ENCODE peak calls at places on chromosomes 3 and 15, in seven cellular contexts. I is DND-41; A is mucosa of descending colon; C is upper lobe of left lung; Y is A673; Z is thyroid gland; Q is naive thymus-derived CD4-positive, alpha-beta T cell. P is an unnamed sample. For H3K4me1, the result is how much of the 10 kb centered on the place peaks cover.

GRCh38 chr15:88627463-88627862 is 6.3 kb downstream of the AEN start:
- DNase-seq in C (no peak), Q (no peak), Y (no peak), Z (no peak), A (peak), I (peak), P (peak)

GRCh38 chr3:12658593-12659058 is 5.3 kb downstream of the RAF1 start:
- DNase-seq in I (no peak), A (no peak), Q (no peak), C (no peak), Z (no peak), Y (peak), P (no peak)

GRCh38 chr15:80934761-80935221 is 54.8 kb downstream of the MESD start:
- DNase-seq in I (no peak), Q (no peak), C (no peak), A (no peak), Z (peak), Y (peak), P (no peak)

GRCh38 chr3:61560452-61561373 is 658 bp upstream of the PTPRG start:
- DNase-seq in I (peak), Y (peak), C (peak), A (peak), Q (no peak), Z (peak), P (no peak)

GRCh38 chr3:196740476-196741400 is 1.1 kb downstream of the PAK2 start:
- DNase-seq in C (no peak), A (no peak), Q (peak), Z (no peak), I (peak), Y (peak), P (peak)

GRCh38 chr3:64244011-64244942 is 19.0 kb upstream of the PRICKLE2 start:
- DNase-seq in Q (no peak), A (no peak), C (no peak), Y (peak), I (no peak), Z (no peak), P (no peak)

GRCh38 chr3:161291191-161291901 is 70.2 kb downstream of the NMD3 start:
- DNase-seq in C (no peak), Q (no peak), Z (peak), I (no peak), Y (no peak), A (no peak), P (no peak)

GRCh38 chr3:197186887-197187588 is 111.4 kb downstream of the DLG1 start:
- DNase-seq in A (peak), Y (peak), Z (peak), C (no peak), I (peak), Q (no peak), P (peak)

GRCh38 chr15:30999729-31000128 is 8.3 kb upstream of the MTMR10 start:
- DNase-seq in I (no peak), Y (no peak), C (no peak), A (no peak), Q (no peak), Z (no peak), P (no peak)

GRCh38 chr15:43872416-43873020 is 45.7 kb downstream of the WDR76 start:
- DNase-seq in A (peak), I (no peak), Q (no peak), C (no peak), Y (peak), Z (peak), P (no peak)

GRCh38 chr3:168096210-168096795 is 579 bp upstream of the GOLIM4 start:
- DNase-seq in Z (peak), Y (peak), Q (no peak), I (no peak), A (no peak), C (peak), P (no peak)

GRCh38 chr3:128170866-128171516 is 17.7 kb downstream of the EEFSEC start:
- DNase-seq in Z (peak), Q (no peak), A (peak), C (no peak), I (peak), Y (peak), P (no peak)

GRCh38 chr15:80785335-80785734 is 6.2 kb downstream of the CEMIP start:
- DNase-seq in I (no peak), Z (no peak), Y (no peak), Q (no peak), A (no peak), C (no peak), P (no peak)

GRCh38 chr3:17459470-17459993 is 282.9 kb downstream of the TBC1D5 start:
- DNase-seq in C (no peak), I (no peak), A (no peak), Z (no peak), Y (no peak), Q (no peak), P (no peak)
- H3K4me1 ChIP-seq in C (under half), I (under half), A (under half), Z (under half), Y (under half), Q (under half), P (under half)

GRCh38 chr3:122679085-122679466 is 1.6 kb upstream of the PARP14 start:
- DNase-seq in Q (peak), C (peak), Z (peak), I (peak), A (peak), Y (peak), P (peak)

GRCh38 chr3:122682016-122682374 is 1.4 kb downstream of the PARP14 start:
- DNase-seq in A (no peak), Y (no peak), C (no peak), Q (no peak), I (no peak), Z (no peak), P (no peak)

GRCh38 chr3:122680381-122681293 is at the start of gene PARP14:
- DNase-seq in Y (peak), I (peak), A (peak), Z (peak), C (peak), Q (peak), P (peak)

GRCh38 chr3:122679467-122680291 is 960 bp upstream of the PARP14 start:
- DNase-seq in Y (peak), Z (peak), Q (no peak), A (peak), I (peak), C (peak), P (no peak)

GRCh38 chr3:122681294-122682015 is 816 bp downstream of the PARP14 start:
- DNase-seq in Z (peak), Y (no peak), A (no peak), Q (no peak), I (peak), C (peak), P (no peak)
- H3K4me3 ChIP-seq in Z (peak), Y (peak), A (peak), Q (peak), I (peak), C (peak), P (peak)

GRCh38 chr15:37125143-37125542 is 24.8 kb upstream of the MEIS2 start:
- DNase-seq in A (no peak), Z (no peak), Q (no peak), Y (no peak), C (no peak), I (no peak), P (no peak)
- H3K4me1 ChIP-seq in A (under half), Z (under half), Q (under half), Y (under half), C (under half), I (under half), P (under half)

DNA sequence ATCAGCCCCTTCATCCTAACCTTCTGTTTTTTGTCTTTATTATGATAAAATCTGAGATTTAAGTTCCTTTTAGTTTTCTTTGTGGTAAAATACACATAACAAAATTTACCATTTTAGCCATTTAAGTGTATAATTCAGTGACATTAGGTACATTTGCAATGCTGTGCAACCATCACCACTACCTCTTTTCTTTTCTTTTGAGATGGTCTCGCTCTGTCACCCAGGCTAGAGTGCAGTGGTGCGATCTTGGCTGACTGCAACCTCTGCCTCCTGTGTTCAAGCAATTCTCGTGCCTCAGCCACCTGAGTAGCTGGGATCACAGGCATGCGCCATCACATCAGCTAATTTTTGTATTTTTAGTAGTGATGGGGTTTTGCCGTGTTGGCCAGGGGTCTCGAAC is 6.2 kb upstream of the RAB11A start:
- DNase-seq in Q (no peak), C (no peak), Z (no peak), I (no peak), Y (no peak), A (no peak), P (no peak)
- H3K4me3 ChIP-seq in Q (no peak), C (no peak), Z (no peak), I (no peak), Y (no peak), A (no peak), P (no peak)

DNA sequence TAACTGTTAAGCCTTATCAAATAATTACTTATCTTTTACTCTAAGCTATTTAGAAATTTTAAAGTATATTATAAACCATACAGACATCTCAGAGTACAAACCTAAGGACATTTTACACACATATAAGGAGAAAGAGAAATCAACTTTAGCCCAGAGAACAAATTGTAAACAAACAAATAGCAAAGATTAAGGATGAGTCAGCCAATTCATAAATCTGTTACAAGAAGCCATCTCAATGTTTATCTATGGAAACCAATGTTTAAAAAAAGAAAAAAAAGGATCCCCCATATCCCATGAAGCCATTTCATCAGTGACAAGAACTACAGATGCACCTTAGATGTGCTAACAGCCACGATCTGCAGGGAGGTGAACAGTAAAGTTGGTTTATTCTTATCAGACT is 437.1 kb downstream of the SHQ1 start:
- DNase-seq in Y (no peak), C (no peak), A (no peak), Q (no peak), I (no peak), Z (no peak), P (no peak)
- H3K4me1 ChIP-seq in Y (under half), C (half or more), A (under half), Q (under half), I (under half), Z (under half), P (under half)

DNA sequence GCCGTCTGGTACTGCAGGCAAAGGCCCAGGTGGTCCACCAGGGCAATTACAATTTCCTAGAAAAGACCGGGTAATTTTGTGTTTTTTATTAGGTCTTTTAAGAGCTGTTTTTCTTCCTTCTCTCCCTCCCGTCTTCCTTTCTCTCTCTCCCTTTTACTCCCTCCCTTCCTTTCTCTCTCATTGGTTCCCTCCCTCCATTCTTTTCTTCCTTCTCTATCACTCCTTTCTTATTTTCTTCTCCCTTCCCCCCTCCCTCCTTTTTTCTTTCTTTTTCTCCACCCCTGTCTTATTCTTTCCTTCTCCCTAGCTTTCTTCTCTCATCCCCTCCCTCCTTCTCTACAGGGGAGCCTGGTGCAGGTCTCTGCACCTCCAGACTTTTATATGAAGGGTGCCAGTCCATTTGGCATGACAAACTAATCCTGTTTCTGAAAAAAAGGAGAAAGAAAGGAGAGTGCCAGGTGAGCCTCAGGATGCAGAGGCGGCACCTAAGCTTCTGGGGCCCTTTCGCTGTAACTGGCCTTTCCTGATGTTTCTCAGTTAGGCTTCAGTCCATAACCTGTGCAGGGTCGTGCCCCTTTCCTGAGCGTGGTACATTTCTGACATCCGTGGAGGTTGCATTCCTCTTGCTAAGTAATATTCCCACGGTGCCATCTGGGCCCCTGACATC is 9.1 kb upstream of the ONECUT1 start:
- DNase-seq in Y (no peak), Q (no peak), A (no peak), Z (no peak), C (no peak), I (no peak), P (no peak)
- H3K4me3 ChIP-seq in Y (no peak), Q (no peak), A (no peak), Z (no peak), C (no peak), I (no peak), P (no peak)

GRCh38 chr3:122956685-122957455 is 70.7 kb downstream of the SEMA5B start:
- DNase-seq in Q (no peak), Y (no peak), C (no peak), I (no peak), Z (no peak), A (no peak), P (no peak)
- H3K4me1 ChIP-seq in Q (under half), Y (under half), C (under half), I (under half), Z (under half), A (under half), P (under half)